ENCODE peak calls at places on chromosomes 2 and 18, in seven cellular contexts. N is GM23248; T is iPS DF 6.9; I is suprapubic skin; S is CD8-positive, alpha-beta memory T cell; A is mammary epithelial cell; Q is fibroblast of pulmonary artery. C is an unnamed sample.

GRCh38 chr2:114128725-114129124 is 238.8 kb downstream of the ACTR3 start:
- DNase-seq in N (no peak), T (no peak), I (no peak), S (no peak), A (no peak), Q (no peak), C (no peak)

GRCh38 chr18:8333961-8334360 is 275.3 kb upstream of the RAB12 start:
- DNase-seq in N (no peak), T (no peak), I (no peak), S (no peak), A (no peak), Q (no peak), C (no peak)

GRCh38 chr18:55419939-55420664 is 167.9 kb downstream of the TCF4 start:
- DNase-seq in N (peak; percentile 65), T (no peak), I (no peak), S (no peak), A (no peak), Q (no peak), C (peak; percentile 17)

GRCh38 chr2:230225486-230225885 is at the start of gene SP140:
- DNase-seq in N (no peak), T (no peak), I (no peak), S (peak; percentile 86), A (no peak), Q (no peak), C (no peak)

GRCh38 chr2:112656679-112657078 is 10.9 kb downstream of the SLC20A1 start:
- DNase-seq in N (no peak), T (no peak), I (no peak), S (no peak), A (no peak), Q (no peak), C (no peak)

GRCh38 chr2:114933671-114934241 is 491.3 kb downstream of the DPP10 start:
- DNase-seq in N (no peak), T (no peak), I (no peak), S (no peak), A (no peak), Q (no peak), C (no peak)

GRCh38 chr18:23995180-23995579 is 19.4 kb upstream of the TTC39C start:
- DNase-seq in N (no peak), T (no peak), I (no peak), S (no peak), A (no peak), Q (no peak), C (no peak)

GRCh38 chr2:47339745-47340541 is 63.0 kb upstream of the MSH2 start:
- DNase-seq in N (peak; percentile 83), T (no peak), I (no peak), S (no peak), A (peak; percentile 96), Q (peak; percentile 43), C (peak; percentile 100)

GRCh38 chr2:205775091-205775876 is 93.0 kb downstream of the NRP2 start:
- DNase-seq in N (no peak), T (no peak), I (no peak), S (no peak), A (peak; percentile 97), Q (peak; percentile 34), C (peak; percentile 100)

GRCh38 chr2:15367715-15368114 is 193.4 kb downstream of the NBAS start:
- DNase-seq in N (no peak), T (no peak), I (no peak), S (no peak), A (no peak), Q (no peak), C (no peak)

GRCh38 chr2:164979113-164979512 is 23.8 kb upstream of the SLC38A11 start:
- DNase-seq in N (no peak), T (no peak), I (no peak), S (no peak), A (no peak), Q (no peak), C (no peak)

GRCh38 chr2:101047075-101047766 is 45.1 kb downstream of the RPL31 start:
- DNase-seq in N (peak; percentile 14), T (no peak), I (no peak), S (no peak), A (peak; percentile 93), Q (peak; percentile 48), C (peak; percentile 92)

GRCh38 chr2:85582467-85582866 is 1.8 kb upstream of the VAMP5 start:
- DNase-seq in N (no peak), T (no peak), I (no peak), S (no peak), A (no peak), Q (no peak), C (no peak)

GRCh38 chr2:85585781-85586105 is 1.5 kb downstream of the VAMP5 start:
- DNase-seq in N (peak; percentile 73), T (no peak), I (no peak), S (no peak), A (no peak), Q (peak; percentile 36), C (no peak)

GRCh38 chr2:85583667-85584353 is 421 bp upstream of the VAMP5 start:
- DNase-seq in N (peak; percentile 41), T (no peak), I (no peak), S (peak; percentile 15), A (no peak), Q (no peak), C (no peak)

GRCh38 chr2:85584354-85584856 is at the start of gene VAMP5:
- DNase-seq in N (peak; percentile 68), T (no peak), I (no peak), S (peak; percentile 43), A (no peak), Q (no peak), C (no peak)

GRCh38 chr2:85584857-85585780 is 888 bp downstream of the VAMP5 start:
- DNase-seq in N (peak; percentile 82), T (no peak), I (no peak), S (peak; percentile 15), A (peak; percentile 72), Q (peak; percentile 68), C (peak; percentile 87)
- H3K4me3 ChIP-seq in N (peak overlapping the region; percentile 78), T (peak overlapping the region; percentile 28), I (peak overlapping the region; percentile 64), S (peak overlapping the region; percentile 78), A (no peak overlapping the region), Q (peak overlapping the region; percentile 57), C (no peak overlapping the region)

GRCh38 chr2:188975497-188976102 is 1.4 kb downstream of the COL3A1 start:
- DNase-seq in N (peak; percentile 92), T (no peak), I (no peak), S (no peak), A (no peak), Q (peak; percentile 98), C (no peak)
- H3K4me3 ChIP-seq in N (peak overlapping the region; percentile 85), T (no peak overlapping the region), I (peak overlapping the region; percentile 45), S (no peak overlapping the region), A (no peak overlapping the region), Q (peak overlapping the region; percentile 84), C (no peak overlapping the region)

DNA sequence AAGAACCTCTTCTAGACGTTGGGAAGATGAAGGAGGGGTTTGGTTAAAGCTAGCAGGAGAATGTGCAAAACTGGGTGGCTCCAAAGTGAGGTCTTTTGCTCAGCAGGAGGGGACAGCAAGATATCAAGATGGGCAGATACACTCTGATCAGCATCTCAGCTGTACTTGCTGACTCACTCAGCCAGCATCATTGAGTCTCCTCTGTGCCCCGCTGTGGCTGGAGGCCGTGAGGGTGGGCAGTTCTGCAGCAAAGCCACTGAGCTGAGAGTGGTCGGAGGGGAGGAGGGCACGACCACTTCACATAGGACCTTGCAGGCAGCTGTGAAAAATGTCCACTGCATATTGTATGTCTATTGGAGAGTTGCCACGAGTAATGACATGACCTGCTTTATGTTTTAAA is 152.0 kb downstream of the CAPN13 start:
- DNase-seq in N (no peak), T (no peak), I (no peak), S (no peak), A (no peak), Q (no peak), C (no peak)
- H3K4me3 ChIP-seq in N (no peak overlapping the region), T (no peak overlapping the region), I (no peak overlapping the region), S (no peak overlapping the region), A (no peak overlapping the region), Q (no peak overlapping the region), C (no peak overlapping the region)

DNA sequence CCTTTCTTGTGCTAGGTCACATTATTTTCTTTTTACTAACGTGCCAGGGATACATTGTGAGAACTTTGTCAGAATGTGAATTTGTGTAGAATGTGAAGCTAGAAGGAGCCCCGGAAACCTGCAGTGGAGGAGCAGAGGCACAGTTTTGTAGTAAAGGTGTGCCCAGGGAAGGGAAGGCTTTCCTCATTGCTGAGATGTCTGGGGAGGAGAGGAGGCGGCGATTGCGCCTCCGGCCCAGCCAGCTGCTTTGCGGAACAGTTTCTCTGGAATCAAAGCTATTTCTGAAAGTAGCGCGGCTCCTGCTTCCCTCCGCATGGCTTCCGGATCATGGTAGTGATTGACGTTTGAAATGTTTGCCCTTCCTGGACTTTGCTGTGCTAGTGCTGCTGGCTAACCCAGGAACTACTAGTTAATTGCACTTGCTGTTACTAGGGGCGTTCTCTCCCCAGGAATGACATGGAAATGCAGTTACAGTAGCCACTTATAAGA is 83.1 kb upstream of the RBM44 start:
- DNase-seq in N (no peak), T (no peak), I (no peak), S (no peak), A (no peak), Q (no peak), C (no peak)
- H3K4me3 ChIP-seq in N (no peak overlapping the region), T (no peak overlapping the region), I (no peak overlapping the region), S (no peak overlapping the region), A (no peak overlapping the region), Q (no peak overlapping the region), C (no peak overlapping the region)

DNA sequence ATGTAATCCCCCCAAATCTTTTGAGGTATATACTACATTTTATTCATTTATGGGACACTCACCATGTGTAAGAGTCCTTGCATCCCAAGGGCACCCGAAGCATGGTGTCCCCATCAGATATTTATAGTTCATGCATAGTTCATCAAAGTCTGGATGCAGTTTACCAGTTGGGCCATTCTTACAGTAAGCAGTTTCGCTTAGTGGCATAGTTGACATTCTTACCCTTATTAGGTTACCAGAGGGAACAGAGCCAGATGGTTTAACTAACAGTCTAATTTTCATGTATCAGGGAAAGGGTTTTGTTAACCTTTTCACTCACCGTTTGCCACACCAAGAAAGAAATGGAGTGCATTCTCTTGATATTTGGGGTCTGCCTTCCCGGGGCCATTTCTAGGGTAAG is 7.1 kb downstream of the ZNF407 start:
- DNase-seq in N (peak; percentile 38), T (no peak), I (no peak), S (no peak), A (no peak), Q (peak; percentile 34), C (no peak)
- H3K4me3 ChIP-seq in N (no peak overlapping the region), T (no peak overlapping the region), I (no peak overlapping the region), S (no peak overlapping the region), A (no peak overlapping the region), Q (no peak overlapping the region), C (no peak overlapping the region)